ENCODE peak calls at places on chromosomes 4 and X, in eight cellular contexts. One of them, this sample, is unnamed.

GRCh38 chr4:82431026-82431745 is 796 bp downstream of the ENOPH1 start:
- DNase-seq in brain microvascular endothelial cell: peak
- DNase-seq in lower lobe of right lung: peak
- DNase-seq in tibial artery: no peak
- DNase-seq in endothelial cell: no peak
- DNase-seq in fibroblast of mammary gland: no peak
- DNase-seq in AG04450: no peak
- DNase-seq in lower leg skin: peak
- DNase-seq in this sample: peak

GRCh38 chr4:118816538-118817177 is 19.3 kb downstream of the SEC24D start:
- DNase-seq in endothelial cell: no peak
- DNase-seq in lower leg skin: no peak
- DNase-seq in fibroblast of mammary gland: peak
- DNase-seq in AG04450: peak
- DNase-seq in tibial artery: no peak
- DNase-seq in lower lobe of right lung: no peak
- DNase-seq in brain microvascular endothelial cell: peak
- DNase-seq in this sample: no peak

GRCh38 chr4:46370531-46370930 is 19.4 kb downstream of the GABRA2 start:
- DNase-seq in lower leg skin: no peak
- DNase-seq in lower lobe of right lung: no peak
- DNase-seq in endothelial cell: no peak
- DNase-seq in fibroblast of mammary gland: no peak
- DNase-seq in AG04450: no peak
- DNase-seq in brain microvascular endothelial cell: no peak
- DNase-seq in tibial artery: no peak
- DNase-seq in this sample: no peak

GRCh38 chrX:357693-358471 is 28.8 kb downstream of the PPP2R3B start:
- DNase-seq in AG04450: no peak
- DNase-seq in brain microvascular endothelial cell: peak
- DNase-seq in lower leg skin: no peak
- DNase-seq in tibial artery: no peak
- DNase-seq in fibroblast of mammary gland: peak
- DNase-seq in lower lobe of right lung: peak
- DNase-seq in endothelial cell: no peak
- DNase-seq in this sample: no peak

GRCh38 chrX:101407748-101408529 is at the start of the genes GLA and HNRNPH2:
- DNase-seq in lower lobe of right lung: peak
- DNase-seq in tibial artery: peak
- DNase-seq in AG04450: peak
- DNase-seq in lower leg skin: peak
- DNase-seq in fibroblast of mammary gland: peak
- DNase-seq in brain microvascular endothelial cell: peak
- DNase-seq in endothelial cell: peak
- DNase-seq in this sample: peak

GRCh38 chr4:52910115-52910514 is 48.0 kb downstream of the RASL11B start:
- DNase-seq in fibroblast of mammary gland: no peak
- DNase-seq in lower leg skin: no peak
- DNase-seq in lower lobe of right lung: no peak
- DNase-seq in AG04450: no peak
- DNase-seq in tibial artery: no peak
- DNase-seq in endothelial cell: no peak
- DNase-seq in brain microvascular endothelial cell: no peak
- DNase-seq in this sample: no peak

GRCh38 chrX:2626750-2627149 is 64.3 kb upstream of the CD99 start:
- DNase-seq in AG04450: no peak
- DNase-seq in endothelial cell: no peak
- DNase-seq in brain microvascular endothelial cell: no peak
- DNase-seq in lower lobe of right lung: no peak
- DNase-seq in tibial artery: no peak
- DNase-seq in fibroblast of mammary gland: no peak
- DNase-seq in lower leg skin: no peak
- DNase-seq in this sample: no peak

GRCh38 chrX:102958794-102959193 is 21.7 kb downstream of the RAB40AL start:
- DNase-seq in lower lobe of right lung: no peak
- DNase-seq in fibroblast of mammary gland: no peak
- DNase-seq in endothelial cell: no peak
- DNase-seq in tibial artery: no peak
- DNase-seq in AG04450: no peak
- DNase-seq in brain microvascular endothelial cell: no peak
- DNase-seq in lower leg skin: no peak
- DNase-seq in this sample: no peak

GRCh38 chr4:37383579-37384229 is 139.2 kb downstream of the NWD2 start:
- DNase-seq in brain microvascular endothelial cell: peak
- DNase-seq in lower leg skin: no peak
- DNase-seq in fibroblast of mammary gland: peak
- DNase-seq in AG04450: no peak
- DNase-seq in lower lobe of right lung: no peak
- DNase-seq in tibial artery: no peak
- DNase-seq in endothelial cell: peak
- DNase-seq in this sample: no peak

GRCh38 chr4:138614462-138615142 is 372.5 kb upstream of the SLC7A11 start:
- DNase-seq in brain microvascular endothelial cell: no peak
- DNase-seq in fibroblast of mammary gland: no peak
- DNase-seq in endothelial cell: no peak
- DNase-seq in tibial artery: no peak
- DNase-seq in lower leg skin: no peak
- DNase-seq in lower lobe of right lung: no peak
- DNase-seq in AG04450: no peak
- DNase-seq in this sample: no peak

GRCh38 chr4:117773067-117773946 is 261.0 kb upstream of the NDST3 start:
- DNase-seq in tibial artery: no peak
- DNase-seq in AG04450: no peak
- DNase-seq in lower leg skin: no peak
- DNase-seq in endothelial cell: no peak
- DNase-seq in brain microvascular endothelial cell: no peak
- DNase-seq in lower lobe of right lung: no peak
- DNase-seq in fibroblast of mammary gland: no peak
- DNase-seq in this sample: no peak

GRCh38 chrX:4706961-4707360 is 993.5 kb upstream of the PRKX start:
- DNase-seq in AG04450: no peak
- DNase-seq in brain microvascular endothelial cell: no peak
- DNase-seq in lower leg skin: no peak
- DNase-seq in fibroblast of mammary gland: no peak
- DNase-seq in lower lobe of right lung: no peak
- DNase-seq in endothelial cell: no peak
- DNase-seq in tibial artery: no peak
- DNase-seq in this sample: no peak

GRCh38 chrX:133980406-133980805 is 5.0 kb downstream of the GPC3 start:
- DNase-seq in AG04450: no peak
- DNase-seq in tibial artery: no peak
- DNase-seq in endothelial cell: no peak
- DNase-seq in fibroblast of mammary gland: peak
- DNase-seq in lower leg skin: no peak
- DNase-seq in brain microvascular endothelial cell: no peak
- DNase-seq in lower lobe of right lung: no peak
- DNase-seq in this sample: no peak

GRCh38 chr4:119206178-119206577 is 6.3 kb upstream of the USP53 start:
- DNase-seq in brain microvascular endothelial cell: no peak
- DNase-seq in lower lobe of right lung: no peak
- DNase-seq in tibial artery: peak
- DNase-seq in lower leg skin: no peak
- DNase-seq in fibroblast of mammary gland: no peak
- DNase-seq in AG04450: no peak
- DNase-seq in endothelial cell: no peak
- DNase-seq in this sample: no peak

GRCh38 chr4:76585897-76586360 is 150.9 kb downstream of the SHROOM3 start:
- DNase-seq in lower lobe of right lung: peak
- DNase-seq in brain microvascular endothelial cell: peak
- DNase-seq in fibroblast of mammary gland: no peak
- DNase-seq in AG04450: no peak
- DNase-seq in endothelial cell: peak
- DNase-seq in lower leg skin: peak
- DNase-seq in tibial artery: peak
- DNase-seq in this sample: peak

GRCh38 chr4:128512161-128512560 is 224.5 kb upstream of the PGRMC2 start:
- DNase-seq in lower leg skin: peak
- DNase-seq in AG04450: no peak
- DNase-seq in lower lobe of right lung: no peak
- DNase-seq in brain microvascular endothelial cell: no peak
- DNase-seq in tibial artery: no peak
- DNase-seq in endothelial cell: no peak
- DNase-seq in fibroblast of mammary gland: no peak
- DNase-seq in this sample: no peak

GRCh38 chrX:137574784-137575298 is 8.9 kb downstream of the ZIC3 start:
- DNase-seq in lower leg skin: no peak
- DNase-seq in tibial artery: no peak
- DNase-seq in fibroblast of mammary gland: no peak
- DNase-seq in lower lobe of right lung: no peak
- DNase-seq in endothelial cell: no peak
- DNase-seq in brain microvascular endothelial cell: no peak
- DNase-seq in AG04450: no peak
- DNase-seq in this sample: no peak

GRCh38 chr4:183362916-183363542 is 40.8 kb upstream of the CLDN24 start:
- DNase-seq in fibroblast of mammary gland: peak
- DNase-seq in AG04450: no peak
- DNase-seq in lower leg skin: no peak
- DNase-seq in endothelial cell: peak
- DNase-seq in lower lobe of right lung: no peak
- DNase-seq in tibial artery: no peak
- DNase-seq in brain microvascular endothelial cell: peak
- DNase-seq in this sample: no peak

GRCh38 chr4:63700569-63700968 is 708.7 kb downstream of the TECRL start:
- DNase-seq in tibial artery: no peak
- DNase-seq in lower lobe of right lung: no peak
- DNase-seq in endothelial cell: no peak
- DNase-seq in brain microvascular endothelial cell: no peak
- DNase-seq in fibroblast of mammary gland: no peak
- DNase-seq in lower leg skin: no peak
- DNase-seq in AG04450: no peak
- DNase-seq in this sample: no peak

GRCh38 chr4:143336828-143337599 is at the start of gene GAB1:
- DNase-seq in fibroblast of mammary gland: peak
- DNase-seq in tibial artery: peak
- DNase-seq in brain microvascular endothelial cell: peak
- DNase-seq in endothelial cell: peak
- DNase-seq in lower leg skin: peak
- DNase-seq in lower lobe of right lung: peak
- DNase-seq in AG04450: no peak
- DNase-seq in this sample: peak

GRCh38 chr4:137735561-137736104 is 203.3 kb upstream of the PCDH18 start:
- DNase-seq in tibial artery: no peak
- DNase-seq in lower lobe of right lung: no peak
- DNase-seq in lower leg skin: peak
- DNase-seq in fibroblast of mammary gland: peak
- DNase-seq in endothelial cell: no peak
- DNase-seq in AG04450: no peak
- DNase-seq in brain microvascular endothelial cell: no peak
- DNase-seq in this sample: no peak

GRCh38 chr4:146959692-146960091 is 14.0 kb upstream of the TTC29 start:
- DNase-seq in fibroblast of mammary gland: peak
- DNase-seq in lower leg skin: no peak
- DNase-seq in AG04450: no peak
- DNase-seq in lower lobe of right lung: no peak
- DNase-seq in tibial artery: no peak
- DNase-seq in endothelial cell: no peak
- DNase-seq in brain microvascular endothelial cell: peak
- DNase-seq in this sample: no peak

DNA sequence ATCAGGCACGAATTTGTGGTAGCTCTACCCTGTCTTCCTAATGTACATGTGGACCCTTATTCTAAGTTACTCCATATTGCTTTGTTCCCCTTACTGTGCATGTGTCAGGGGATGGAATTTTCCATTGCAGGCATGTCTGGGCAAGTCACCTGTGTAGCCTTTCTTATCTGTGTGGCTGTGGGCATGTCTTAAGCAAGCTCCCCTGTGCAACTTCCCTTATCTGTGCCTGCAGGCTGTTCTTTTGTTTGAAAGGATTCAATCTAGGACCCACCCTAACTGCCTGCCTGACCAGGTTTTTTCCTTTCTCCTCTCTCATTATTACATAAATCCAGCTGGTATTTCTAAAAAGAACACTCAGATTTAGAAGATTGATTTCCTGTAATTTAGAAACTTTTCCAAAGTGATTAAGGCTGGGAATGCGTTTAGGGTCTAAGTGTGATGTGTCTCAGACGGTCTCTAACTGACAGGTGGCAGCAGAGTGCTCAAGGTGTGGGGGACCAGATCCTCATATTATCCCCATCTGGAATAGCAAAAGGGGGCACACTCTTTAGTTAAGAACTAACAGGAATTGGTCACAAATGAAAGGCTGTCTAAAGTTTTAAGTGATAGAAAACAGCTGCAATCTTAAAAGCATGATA is 198.9 kb upstream of the PPP1R2C start:
- DNase-seq in endothelial cell: no peak
- DNase-seq in lower leg skin: no peak
- DNase-seq in tibial artery: no peak
- DNase-seq in lower lobe of right lung: no peak
- DNase-seq in AG04450: no peak
- DNase-seq in brain microvascular endothelial cell: no peak
- DNase-seq in fibroblast of mammary gland: no peak
- DNase-seq in this sample: no peak
- TF ChIP-seq CTCF in endothelial cell: no peak
- TF ChIP-seq CTCF in lower leg skin: no peak
- TF ChIP-seq CTCF in tibial artery: no peak
- TF ChIP-seq CTCF in lower lobe of right lung: no peak
- TF ChIP-seq CTCF in AG04450: no peak
- TF ChIP-seq CTCF in brain microvascular endothelial cell: no peak
- TF ChIP-seq CTCF in fibroblast of mammary gland: no peak
- TF ChIP-seq CTCF in this sample: no peak

GRCh38 chr4:71130827-71131603 is 137.6 kb downstream of the DCK start:
- DNase-seq in fibroblast of mammary gland: peak
- DNase-seq in endothelial cell: no peak
- DNase-seq in tibial artery: no peak
- DNase-seq in AG04450: no peak
- DNase-seq in lower leg skin: no peak
- DNase-seq in lower lobe of right lung: no peak
- DNase-seq in brain microvascular endothelial cell: peak
- DNase-seq in this sample: no peak
- TF ChIP-seq CTCF in fibroblast of mammary gland: peak
- TF ChIP-seq CTCF in endothelial cell: no peak
- TF ChIP-seq CTCF in tibial artery: peak
- TF ChIP-seq CTCF in AG04450: peak
- TF ChIP-seq CTCF in lower leg skin: no peak
- TF ChIP-seq CTCF in lower lobe of right lung: no peak
- TF ChIP-seq CTCF in brain microvascular endothelial cell: peak
- TF ChIP-seq CTCF in this sample: no peak

DNA sequence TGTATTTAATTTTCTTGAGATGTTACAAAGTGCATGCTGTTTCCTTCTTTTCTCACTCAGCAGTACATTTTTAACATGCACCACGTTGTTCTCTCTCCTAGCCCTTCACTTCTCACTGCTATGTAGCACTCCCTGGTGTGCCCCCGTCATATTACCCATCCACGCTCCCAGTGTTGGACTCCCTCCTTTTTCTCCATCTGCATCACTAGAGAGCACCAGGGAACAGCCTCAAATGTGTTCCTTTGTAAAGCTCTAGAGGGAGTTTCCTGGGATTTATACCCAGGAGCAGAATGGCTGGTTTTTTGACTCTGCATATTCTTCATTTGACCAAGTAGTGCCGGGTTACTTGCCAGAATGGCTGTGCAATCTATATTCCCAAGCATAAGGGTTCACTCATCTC is 240.3 kb upstream of the ANXA3 start:
- DNase-seq in fibroblast of mammary gland: no peak
- DNase-seq in AG04450: no peak
- DNase-seq in lower leg skin: no peak
- DNase-seq in lower lobe of right lung: no peak
- DNase-seq in tibial artery: no peak
- DNase-seq in endothelial cell: no peak
- DNase-seq in brain microvascular endothelial cell: no peak
- DNase-seq in this sample: no peak
- TF ChIP-seq CTCF in fibroblast of mammary gland: peak
- TF ChIP-seq CTCF in AG04450: no peak
- TF ChIP-seq CTCF in lower leg skin: no peak
- TF ChIP-seq CTCF in lower lobe of right lung: no peak
- TF ChIP-seq CTCF in tibial artery: no peak
- TF ChIP-seq CTCF in endothelial cell: no peak
- TF ChIP-seq CTCF in brain microvascular endothelial cell: no peak
- TF ChIP-seq CTCF in this sample: no peak

GRCh38 chrX:68599256-68600152 is 48.0 kb upstream of the STARD8 start:
- DNase-seq in lower leg skin: no peak
- DNase-seq in brain microvascular endothelial cell: peak
- DNase-seq in fibroblast of mammary gland: peak
- DNase-seq in AG04450: no peak
- DNase-seq in tibial artery: no peak
- DNase-seq in endothelial cell: no peak
- DNase-seq in lower lobe of right lung: no peak
- DNase-seq in this sample: no peak
- TF ChIP-seq CTCF in lower leg skin: no peak
- TF ChIP-seq CTCF in brain microvascular endothelial cell: peak
- TF ChIP-seq CTCF in fibroblast of mammary gland: peak
- TF ChIP-seq CTCF in AG04450: peak
- TF ChIP-seq CTCF in tibial artery: peak
- TF ChIP-seq CTCF in endothelial cell: peak
- TF ChIP-seq CTCF in lower lobe of right lung: peak
- TF ChIP-seq CTCF in this sample: peak